ENCODE peak calls at places on chromosomes 5 and 9, in ten cellular contexts. One of them, this sample, is unnamed.

GRCh38 chr5:178642351-178642909 is 15.6 kb upstream of the CLK4 start:
- DNase-seq in tibial artery: no peak
- DNase-seq in body of pancreas: peak; percentile 23
- DNase-seq in endothelial cell of umbilical vein: peak; percentile 54
- DNase-seq in thoracic aorta: no peak
- DNase-seq in tibial nerve: no peak
- DNase-seq in heart right ventricle: no peak
- DNase-seq in CD4-positive, CD25-positive, alpha-beta regulatory T cell: no peak
- DNase-seq in PC-3: peak; percentile 99
- DNase-seq in heart left ventricle: no peak
- DNase-seq in this sample: peak; percentile 84

GRCh38 chr9:2620876-2621677 is 510 bp upstream of the VLDLR start:
- DNase-seq in tibial artery: peak; percentile 70
- DNase-seq in body of pancreas: peak; percentile 92
- DNase-seq in endothelial cell of umbilical vein: peak; percentile 58
- DNase-seq in thoracic aorta: no peak
- DNase-seq in tibial nerve: no peak
- DNase-seq in heart right ventricle: peak; percentile 78
- DNase-seq in CD4-positive, CD25-positive, alpha-beta regulatory T cell: no peak
- DNase-seq in PC-3: peak; percentile 44
- DNase-seq in heart left ventricle: peak; percentile 89
- DNase-seq in this sample: peak; percentile 94

GRCh38 chr9:98488578-98489312 is 220.0 kb downstream of the GABBR2 start:
- DNase-seq in tibial artery: no peak
- DNase-seq in body of pancreas: no peak
- DNase-seq in endothelial cell of umbilical vein: no peak
- DNase-seq in thoracic aorta: no peak
- DNase-seq in tibial nerve: no peak
- DNase-seq in heart right ventricle: no peak
- DNase-seq in CD4-positive, CD25-positive, alpha-beta regulatory T cell: no peak
- DNase-seq in PC-3: peak; percentile 56
- DNase-seq in heart left ventricle: no peak
- DNase-seq in this sample: peak; percentile 86

GRCh38 chr9:81635526-81636279 is 53.6 kb downstream of the TLE1 start:
- DNase-seq in tibial artery: no peak
- DNase-seq in body of pancreas: no peak
- DNase-seq in endothelial cell of umbilical vein: no peak
- DNase-seq in thoracic aorta: no peak
- DNase-seq in tibial nerve: no peak
- DNase-seq in heart right ventricle: no peak
- DNase-seq in CD4-positive, CD25-positive, alpha-beta regulatory T cell: no peak
- DNase-seq in PC-3: no peak
- DNase-seq in heart left ventricle: no peak
- DNase-seq in this sample: peak; percentile 87

GRCh38 chr9:65405253-65405652 is 120.2 kb upstream of the FOXD4L5 start:
- DNase-seq in tibial artery: no peak
- DNase-seq in body of pancreas: no peak
- DNase-seq in endothelial cell of umbilical vein: no peak
- DNase-seq in thoracic aorta: no peak
- DNase-seq in tibial nerve: no peak
- DNase-seq in heart right ventricle: no peak
- DNase-seq in CD4-positive, CD25-positive, alpha-beta regulatory T cell: no peak
- DNase-seq in PC-3: no peak
- DNase-seq in heart left ventricle: no peak
- DNase-seq in this sample: no peak

GRCh38 chr5:138659561-138659960 is 84.4 kb upstream of the HSPA9 start:
- DNase-seq in tibial artery: no peak
- DNase-seq in body of pancreas: no peak
- DNase-seq in endothelial cell of umbilical vein: no peak
- DNase-seq in thoracic aorta: no peak
- DNase-seq in tibial nerve: no peak
- DNase-seq in heart right ventricle: no peak
- DNase-seq in CD4-positive, CD25-positive, alpha-beta regulatory T cell: no peak
- DNase-seq in PC-3: no peak
- DNase-seq in heart left ventricle: no peak
- DNase-seq in this sample: no peak

GRCh38 chr5:107868994-107869393 is 198.3 kb upstream of the EFNA5 start:
- DNase-seq in tibial artery: no peak
- DNase-seq in body of pancreas: no peak
- DNase-seq in endothelial cell of umbilical vein: no peak
- DNase-seq in thoracic aorta: no peak
- DNase-seq in tibial nerve: no peak
- DNase-seq in heart right ventricle: no peak
- DNase-seq in CD4-positive, CD25-positive, alpha-beta regulatory T cell: no peak
- DNase-seq in PC-3: no peak
- DNase-seq in heart left ventricle: no peak
- DNase-seq in this sample: no peak

GRCh38 chr5:173592050-173592669 is 24.3 kb downstream of the BOD1 start:
- DNase-seq in tibial artery: no peak
- DNase-seq in body of pancreas: no peak
- DNase-seq in endothelial cell of umbilical vein: no peak
- DNase-seq in thoracic aorta: no peak
- DNase-seq in tibial nerve: no peak
- DNase-seq in heart right ventricle: no peak
- DNase-seq in CD4-positive, CD25-positive, alpha-beta regulatory T cell: no peak
- DNase-seq in PC-3: peak; percentile 31
- DNase-seq in heart left ventricle: no peak
- DNase-seq in this sample: no peak

GRCh38 chr5:92944903-92945629 is 636.0 kb downstream of the NR2F1-AS1 start:
- DNase-seq in tibial artery: no peak
- DNase-seq in body of pancreas: no peak
- DNase-seq in endothelial cell of umbilical vein: peak; percentile 83
- DNase-seq in thoracic aorta: no peak
- DNase-seq in tibial nerve: no peak
- DNase-seq in heart right ventricle: no peak
- DNase-seq in CD4-positive, CD25-positive, alpha-beta regulatory T cell: no peak
- DNase-seq in PC-3: peak; percentile 92
- DNase-seq in heart left ventricle: no peak
- DNase-seq in this sample: peak; percentile 76

DNA sequence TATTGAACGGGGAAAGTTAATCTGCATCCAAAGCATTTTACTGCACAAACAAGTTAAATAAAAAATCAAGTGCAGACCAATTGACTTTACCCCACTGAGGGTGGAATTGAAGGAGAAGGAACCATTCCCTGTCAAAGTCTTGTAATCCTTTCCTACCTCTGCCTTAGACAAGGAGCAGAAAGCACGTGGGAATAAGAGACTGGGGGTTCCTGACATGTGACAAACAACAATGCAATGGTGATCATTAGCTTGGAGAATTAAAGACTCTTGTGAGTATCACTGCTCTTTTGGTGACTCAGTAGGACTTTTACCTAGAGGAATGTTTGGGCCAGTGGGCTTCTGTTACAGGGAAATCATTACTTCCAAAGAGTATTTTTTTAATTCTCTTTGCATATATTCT is 779.5 kb downstream of the TLR4 start:
- DNase-seq in tibial artery: no peak
- DNase-seq in body of pancreas: no peak
- DNase-seq in endothelial cell of umbilical vein: no peak
- DNase-seq in thoracic aorta: no peak
- DNase-seq in tibial nerve: no peak
- DNase-seq in heart right ventricle: no peak
- DNase-seq in CD4-positive, CD25-positive, alpha-beta regulatory T cell: no peak
- DNase-seq in PC-3: no peak
- DNase-seq in heart left ventricle: no peak
- DNase-seq in this sample: no peak
- H3K36me3 ChIP-seq in tibial artery: no peaks in the 10 kb centered on the region
- H3K36me3 ChIP-seq in body of pancreas: no peaks in the 10 kb centered on the region
- H3K36me3 ChIP-seq in endothelial cell of umbilical vein: no peaks in the 10 kb centered on the region
- H3K36me3 ChIP-seq in thoracic aorta: no peaks in the 10 kb centered on the region
- H3K36me3 ChIP-seq in tibial nerve: no peaks in the 10 kb centered on the region
- H3K36me3 ChIP-seq in heart right ventricle: no peaks in the 10 kb centered on the region
- H3K36me3 ChIP-seq in CD4-positive, CD25-positive, alpha-beta regulatory T cell: no peaks in the 10 kb centered on the region
- H3K36me3 ChIP-seq in PC-3: no peaks in the 10 kb centered on the region
- H3K36me3 ChIP-seq in heart left ventricle: no peaks in the 10 kb centered on the region
- H3K36me3 ChIP-seq in this sample: no peaks in the 10 kb centered on the region

GRCh38 chr5:104928906-104929520 is 1366.4 kb upstream of the NUDT12 start:
- DNase-seq in tibial artery: no peak
- DNase-seq in body of pancreas: no peak
- DNase-seq in endothelial cell of umbilical vein: no peak
- DNase-seq in thoracic aorta: no peak
- DNase-seq in tibial nerve: no peak
- DNase-seq in heart right ventricle: no peak
- DNase-seq in CD4-positive, CD25-positive, alpha-beta regulatory T cell: no peak
- DNase-seq in PC-3: no peak
- DNase-seq in heart left ventricle: peak; percentile 60
- DNase-seq in this sample: no peak

GRCh38 chr5:104937591-104937990 is 1375.0 kb upstream of the NUDT12 start:
- DNase-seq in tibial artery: no peak
- DNase-seq in body of pancreas: no peak
- DNase-seq in endothelial cell of umbilical vein: no peak
- DNase-seq in thoracic aorta: no peak
- DNase-seq in tibial nerve: no peak
- DNase-seq in heart right ventricle: no peak
- DNase-seq in CD4-positive, CD25-positive, alpha-beta regulatory T cell: no peak
- DNase-seq in PC-3: no peak
- DNase-seq in heart left ventricle: no peak
- DNase-seq in this sample: peak; percentile 59

DNA sequence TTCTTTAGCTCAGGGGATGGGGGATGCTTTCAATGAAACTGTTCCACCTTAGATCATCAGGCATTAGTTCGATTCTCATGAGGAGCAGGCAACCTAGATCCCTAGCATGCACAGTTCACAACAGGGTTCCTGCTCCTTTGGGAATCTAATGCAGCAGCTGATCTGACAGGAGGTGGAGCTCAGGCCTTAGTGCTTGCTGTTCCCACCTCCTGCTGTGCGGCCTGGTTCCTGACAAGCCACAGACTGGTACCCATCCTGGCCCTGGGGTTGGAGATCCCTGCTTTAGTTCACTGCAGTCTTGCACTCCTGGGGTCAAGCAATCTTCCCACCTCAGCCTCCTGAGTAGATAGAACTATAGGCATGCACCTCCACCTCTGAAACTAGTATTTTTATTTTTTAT is 1369.8 kb upstream of the NUDT12 start:
- DNase-seq in tibial artery: no peak
- DNase-seq in body of pancreas: no peak
- DNase-seq in endothelial cell of umbilical vein: no peak
- DNase-seq in thoracic aorta: no peak
- DNase-seq in tibial nerve: no peak
- DNase-seq in heart right ventricle: no peak
- DNase-seq in CD4-positive, CD25-positive, alpha-beta regulatory T cell: no peak
- DNase-seq in PC-3: no peak
- DNase-seq in heart left ventricle: no peak
- DNase-seq in this sample: no peak
- H3K36me3 ChIP-seq in tibial artery: no peaks in the 10 kb centered on the region
- H3K36me3 ChIP-seq in body of pancreas: no peaks in the 10 kb centered on the region
- H3K36me3 ChIP-seq in endothelial cell of umbilical vein: no peaks in the 10 kb centered on the region
- H3K36me3 ChIP-seq in thoracic aorta: no peaks in the 10 kb centered on the region
- H3K36me3 ChIP-seq in tibial nerve: no peaks in the 10 kb centered on the region
- H3K36me3 ChIP-seq in heart right ventricle: no peaks in the 10 kb centered on the region
- H3K36me3 ChIP-seq in CD4-positive, CD25-positive, alpha-beta regulatory T cell: no peaks in the 10 kb centered on the region
- H3K36me3 ChIP-seq in PC-3: no peaks in the 10 kb centered on the region
- H3K36me3 ChIP-seq in heart left ventricle: no peaks in the 10 kb centered on the region
- H3K36me3 ChIP-seq in this sample: no peaks in the 10 kb centered on the region

GRCh38 chr5:179882338-179882737 is 23.7 kb upstream of the MRNIP start:
- DNase-seq in tibial artery: no peak
- DNase-seq in body of pancreas: no peak
- DNase-seq in endothelial cell of umbilical vein: no peak
- DNase-seq in thoracic aorta: no peak
- DNase-seq in tibial nerve: no peak
- DNase-seq in heart right ventricle: no peak
- DNase-seq in CD4-positive, CD25-positive, alpha-beta regulatory T cell: no peak
- DNase-seq in PC-3: no peak
- DNase-seq in heart left ventricle: no peak
- DNase-seq in this sample: no peak
- H3K36me3 ChIP-seq in tibial artery: peaks cover 44% of the 10 kb centered on the region
- H3K36me3 ChIP-seq in body of pancreas: peaks cover 4% of the 10 kb centered on the region
- H3K36me3 ChIP-seq in endothelial cell of umbilical vein: peaks cover 46% of the 10 kb centered on the region
- H3K36me3 ChIP-seq in thoracic aorta: peaks cover 39% of the 10 kb centered on the region
- H3K36me3 ChIP-seq in tibial nerve: no peaks in the 10 kb centered on the region
- H3K36me3 ChIP-seq in heart right ventricle: no peaks in the 10 kb centered on the region
- H3K36me3 ChIP-seq in CD4-positive, CD25-positive, alpha-beta regulatory T cell: peaks cover 27% of the 10 kb centered on the region
- H3K36me3 ChIP-seq in PC-3: peaks cover 35% of the 10 kb centered on the region
- H3K36me3 ChIP-seq in heart left ventricle: peaks cover 17% of the 10 kb centered on the region
- H3K36me3 ChIP-seq in this sample: peaks cover 70% of the 10 kb centered on the region

DNA sequence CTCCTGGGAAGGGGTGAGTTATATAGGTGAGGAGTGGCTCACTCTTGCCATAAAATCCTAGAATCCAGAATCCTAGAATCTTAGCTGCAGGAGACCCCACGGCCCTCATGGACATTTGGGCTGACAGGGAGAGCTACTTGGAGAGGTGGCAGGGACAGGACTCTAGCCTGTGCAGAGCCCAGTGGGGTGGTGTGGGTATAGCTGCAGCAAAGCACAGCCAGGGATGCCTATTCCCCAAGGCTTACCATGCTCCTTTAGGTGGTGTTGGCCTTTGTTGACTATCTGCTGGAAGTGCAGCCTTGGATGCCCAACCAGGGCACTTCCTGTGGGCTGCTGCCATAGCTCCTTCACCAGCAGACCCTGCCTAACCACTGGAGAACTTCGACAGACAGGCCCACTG is 70.0 kb upstream of the PTPN3 start:
- DNase-seq in tibial artery: no peak
- DNase-seq in body of pancreas: no peak
- DNase-seq in endothelial cell of umbilical vein: no peak
- DNase-seq in thoracic aorta: no peak
- DNase-seq in tibial nerve: no peak
- DNase-seq in heart right ventricle: no peak
- DNase-seq in CD4-positive, CD25-positive, alpha-beta regulatory T cell: no peak
- DNase-seq in PC-3: no peak
- DNase-seq in heart left ventricle: no peak
- DNase-seq in this sample: no peak
- H3K36me3 ChIP-seq in tibial artery: no peaks in the 10 kb centered on the region
- H3K36me3 ChIP-seq in body of pancreas: no peaks in the 10 kb centered on the region
- H3K36me3 ChIP-seq in endothelial cell of umbilical vein: no peaks in the 10 kb centered on the region
- H3K36me3 ChIP-seq in thoracic aorta: no peaks in the 10 kb centered on the region
- H3K36me3 ChIP-seq in tibial nerve: no peaks in the 10 kb centered on the region
- H3K36me3 ChIP-seq in heart right ventricle: no peaks in the 10 kb centered on the region
- H3K36me3 ChIP-seq in CD4-positive, CD25-positive, alpha-beta regulatory T cell: no peaks in the 10 kb centered on the region
- H3K36me3 ChIP-seq in PC-3: no peaks in the 10 kb centered on the region
- H3K36me3 ChIP-seq in heart left ventricle: no peaks in the 10 kb centered on the region
- H3K36me3 ChIP-seq in this sample: no peaks in the 10 kb centered on the region

GRCh38 chr5:1462358-1462757 is 17.1 kb upstream of the SLC6A3 start:
- DNase-seq in tibial artery: no peak
- DNase-seq in body of pancreas: no peak
- DNase-seq in endothelial cell of umbilical vein: no peak
- DNase-seq in thoracic aorta: no peak
- DNase-seq in tibial nerve: no peak
- DNase-seq in heart right ventricle: no peak
- DNase-seq in CD4-positive, CD25-positive, alpha-beta regulatory T cell: no peak
- DNase-seq in PC-3: no peak
- DNase-seq in heart left ventricle: no peak
- DNase-seq in this sample: no peak
- H3K36me3 ChIP-seq in tibial artery: peaks cover 56% of the 10 kb centered on the region
- H3K36me3 ChIP-seq in body of pancreas: no peaks in the 10 kb centered on the region
- H3K36me3 ChIP-seq in endothelial cell of umbilical vein: peaks cover 10% of the 10 kb centered on the region
- H3K36me3 ChIP-seq in thoracic aorta: peaks cover 38% of the 10 kb centered on the region
- H3K36me3 ChIP-seq in tibial nerve: no peaks in the 10 kb centered on the region
- H3K36me3 ChIP-seq in heart right ventricle: no peaks in the 10 kb centered on the region
- H3K36me3 ChIP-seq in CD4-positive, CD25-positive, alpha-beta regulatory T cell: peaks cover 30% of the 10 kb centered on the region
- H3K36me3 ChIP-seq in PC-3: peaks cover 93% of the 10 kb centered on the region
- H3K36me3 ChIP-seq in heart left ventricle: peaks cover 12% of the 10 kb centered on the region
- H3K36me3 ChIP-seq in this sample: peaks cover 44% of the 10 kb centered on the region

This sample was measured in adipocyte.